ENCODE peak calls at places on chromosomes 5 and 9, in four cellular contexts. One of them, this sample, is unnamed.

GRCh38 chr9:137705443-137705863 is 86.6 kb downstream of the EHMT1 start:
- DNase-seq in HT1080: no peak
- DNase-seq in naive thymus-derived CD8-positive, alpha-beta T cell: no peak
- DNase-seq in osteocyte: no peak
- DNase-seq in this sample: no peak

GRCh38 chr5:172903790-172904189 is 55.4 kb upstream of the RPL26L1 start:
- DNase-seq in naive thymus-derived CD8-positive, alpha-beta T cell: no peak
- DNase-seq in HT1080: peak
- DNase-seq in osteocyte: peak
- DNase-seq in this sample: peak

GRCh38 chr9:130446111-130446861 is 1.5 kb downstream of the ASS1 start:
- DNase-seq in osteocyte: no peak
- DNase-seq in naive thymus-derived CD8-positive, alpha-beta T cell: no peak
- DNase-seq in HT1080: no peak
- DNase-seq in this sample: peak

GRCh38 chr9:21812945-21813568 is 10.6 kb downstream of the MTAP start:
- DNase-seq in naive thymus-derived CD8-positive, alpha-beta T cell: peak
- DNase-seq in osteocyte: peak
- DNase-seq in HT1080: peak
- DNase-seq in this sample: peak

GRCh38 chr9:137190315-137190853 is 1.9 kb downstream of the SSNA1 start:
- DNase-seq in osteocyte: no peak
- DNase-seq in naive thymus-derived CD8-positive, alpha-beta T cell: no peak
- DNase-seq in HT1080: no peak
- DNase-seq in this sample: no peak

GRCh38 chr9:79485258-79485657 is 86.5 kb upstream of the TLE4 start:
- DNase-seq in naive thymus-derived CD8-positive, alpha-beta T cell: no peak
- DNase-seq in osteocyte: no peak
- DNase-seq in HT1080: no peak
- DNase-seq in this sample: no peak

GRCh38 chr9:103037508-103038477 is 42.7 kb downstream of the CYLC2 start:
- DNase-seq in osteocyte: no peak
- DNase-seq in naive thymus-derived CD8-positive, alpha-beta T cell: no peak
- DNase-seq in HT1080: peak
- DNase-seq in this sample: no peak

GRCh38 chr9:133733421-133734250 is 4.5 kb downstream of the SARDH start:
- DNase-seq in naive thymus-derived CD8-positive, alpha-beta T cell: no peak
- DNase-seq in HT1080: no peak
- DNase-seq in osteocyte: peak
- DNase-seq in this sample: no peak

GRCh38 chr5:138659561-138659960 is 84.4 kb upstream of the HSPA9 start:
- DNase-seq in HT1080: no peak
- DNase-seq in osteocyte: no peak
- DNase-seq in naive thymus-derived CD8-positive, alpha-beta T cell: no peak
- DNase-seq in this sample: no peak

GRCh38 chr5:40594811-40595210 is 84.9 kb upstream of the PTGER4 start:
- DNase-seq in naive thymus-derived CD8-positive, alpha-beta T cell: no peak
- DNase-seq in osteocyte: no peak
- DNase-seq in HT1080: no peak
- DNase-seq in this sample: peak

GRCh38 chr5:177433658-177434217 is 7.3 kb downstream of the GRK6 start:
- DNase-seq in osteocyte: no peak
- DNase-seq in HT1080: no peak
- DNase-seq in naive thymus-derived CD8-positive, alpha-beta T cell: no peak
- DNase-seq in this sample: no peak

GRCh38 chr5:108115673-108116072 is 266.2 kb downstream of the FBXL17 start:
- DNase-seq in naive thymus-derived CD8-positive, alpha-beta T cell: no peak
- DNase-seq in HT1080: no peak
- DNase-seq in osteocyte: no peak
- DNase-seq in this sample: no peak

GRCh38 chr5:33711094-33711670 is 180.6 kb downstream of the ADAMTS12 start:
- DNase-seq in osteocyte: no peak
- DNase-seq in naive thymus-derived CD8-positive, alpha-beta T cell: no peak
- DNase-seq in HT1080: no peak
- DNase-seq in this sample: no peak

GRCh38 chr5:173855162-173855994 is 32.8 kb upstream of the CPEB4 start:
- DNase-seq in HT1080: no peak
- DNase-seq in naive thymus-derived CD8-positive, alpha-beta T cell: no peak
- DNase-seq in osteocyte: no peak
- DNase-seq in this sample: no peak

GRCh38 chr5:96718635-96719077 is 56.5 kb downstream of the CAST start:
- DNase-seq in naive thymus-derived CD8-positive, alpha-beta T cell: no peak
- DNase-seq in osteocyte: no peak
- DNase-seq in HT1080: peak
- DNase-seq in this sample: no peak

GRCh38 chr9:136567651-136568287 is 21.9 kb upstream of the NOTCH1 start:
- DNase-seq in osteocyte: no peak
- DNase-seq in HT1080: peak
- DNase-seq in naive thymus-derived CD8-positive, alpha-beta T cell: no peak
- DNase-seq in this sample: peak

GRCh38 chr9:91208837-91209236 is 152.9 kb downstream of the AUH start:
- DNase-seq in osteocyte: no peak
- DNase-seq in HT1080: no peak
- DNase-seq in naive thymus-derived CD8-positive, alpha-beta T cell: no peak
- DNase-seq in this sample: no peak

GRCh38 chr5:141512390-141513020 is 23.6 kb downstream of the PCDHGC5 start:
- DNase-seq in HT1080: no peak
- DNase-seq in osteocyte: no peak
- DNase-seq in naive thymus-derived CD8-positive, alpha-beta T cell: peak
- DNase-seq in this sample: peak

GRCh38 chr9:130714586-130715110 is 21.1 kb downstream of the EXOSC2 start:
- DNase-seq in naive thymus-derived CD8-positive, alpha-beta T cell: no peak
- DNase-seq in osteocyte: no peak
- DNase-seq in HT1080: no peak
- DNase-seq in this sample: no peak

GRCh38 chr9:82036101-82036500 is 47.5 kb downstream of the SPATA31D1 start:
- DNase-seq in HT1080: no peak
- DNase-seq in naive thymus-derived CD8-positive, alpha-beta T cell: no peak
- DNase-seq in osteocyte: no peak
- DNase-seq in this sample: no peak

GRCh38 chr9:129317179-129318011 is 139.3 kb upstream of the IER5L start:
- DNase-seq in HT1080: peak
- DNase-seq in naive thymus-derived CD8-positive, alpha-beta T cell: no peak
- DNase-seq in osteocyte: peak
- DNase-seq in this sample: peak

GRCh38 chr9:91159664-91160121 is 202.0 kb downstream of the AUH start:
- DNase-seq in HT1080: no peak
- DNase-seq in osteocyte: peak
- DNase-seq in naive thymus-derived CD8-positive, alpha-beta T cell: no peak
- DNase-seq in this sample: no peak

GRCh38 chr5:95842955-95843544 is 20.5 kb upstream of the GLRX start:
- DNase-seq in HT1080: peak
- DNase-seq in naive thymus-derived CD8-positive, alpha-beta T cell: peak
- DNase-seq in osteocyte: peak
- DNase-seq in this sample: no peak

GRCh38 chr5:34775886-34776285 is 63.1 kb upstream of the TTC23L start:
- DNase-seq in osteocyte: no peak
- DNase-seq in HT1080: no peak
- DNase-seq in naive thymus-derived CD8-positive, alpha-beta T cell: no peak
- DNase-seq in this sample: no peak

GRCh38 chr5:1312206-1312605 is 17.3 kb upstream of the TERT start:
- DNase-seq in naive thymus-derived CD8-positive, alpha-beta T cell: peak
- DNase-seq in HT1080: no peak
- DNase-seq in osteocyte: peak
- DNase-seq in this sample: no peak

GRCh38 chr5:139686356-139686918 is 38.3 kb downstream of the CXXC5 start:
- DNase-seq in HT1080: no peak
- DNase-seq in naive thymus-derived CD8-positive, alpha-beta T cell: no peak
- DNase-seq in osteocyte: no peak
- DNase-seq in this sample: no peak

This sample was measured in foreskin fibroblast.